ENCODE peak calls at places on chromosome 19, in eight cellular contexts. One of them, this sample, is unnamed. For H3K36me3, the result is how much of the 10 kb centered on the place peaks cover.

GRCh38 chr19:50794074-50794777 is 4.0 kb downstream of the ACP4 start:
- DNase-seq in uterus: no peak
- DNase-seq in hepatocyte: peak
- DNase-seq in Panc1: no peak
- DNase-seq in psoas muscle: no peak
- DNase-seq in PC-3: peak
- DNase-seq in stomach: no peak
- DNase-seq in neural progenitor cell: no peak
- DNase-seq in this sample: no peak

GRCh38 chr19:12872941-12873890 is 8.0 kb downstream of the DNASE2 start:
- DNase-seq in uterus: no peak
- DNase-seq in hepatocyte: peak
- DNase-seq in Panc1: no peak
- DNase-seq in psoas muscle: peak
- DNase-seq in PC-3: peak
- DNase-seq in stomach: peak
- DNase-seq in neural progenitor cell: peak
- DNase-seq in this sample: no peak

GRCh38 chr19:50795665-50796073 is 5.5 kb downstream of the ACP4 start:
- DNase-seq in uterus: no peak
- DNase-seq in hepatocyte: no peak
- DNase-seq in Panc1: no peak
- DNase-seq in psoas muscle: no peak
- DNase-seq in PC-3: no peak
- DNase-seq in stomach: no peak
- DNase-seq in neural progenitor cell: no peak
- DNase-seq in this sample: no peak

GRCh38 chr19:47229674-47230121 is 1.3 kb downstream of the BBC3 start:
- DNase-seq in uterus: no peak
- DNase-seq in hepatocyte: peak
- DNase-seq in Panc1: no peak
- DNase-seq in psoas muscle: no peak
- DNase-seq in PC-3: peak
- DNase-seq in stomach: no peak
- DNase-seq in neural progenitor cell: no peak
- DNase-seq in this sample: no peak

GRCh38 chr19:42178791-42179500 is 38.5 kb downstream of the DEDD2 start:
- DNase-seq in uterus: no peak
- DNase-seq in hepatocyte: no peak
- DNase-seq in Panc1: no peak
- DNase-seq in psoas muscle: no peak
- DNase-seq in PC-3: no peak
- DNase-seq in stomach: no peak
- DNase-seq in neural progenitor cell: no peak
- DNase-seq in this sample: no peak

GRCh38 chr19:49862411-49863253 is 4.7 kb downstream of the PNKP start:
- DNase-seq in uterus: peak
- DNase-seq in hepatocyte: no peak
- DNase-seq in Panc1: no peak
- DNase-seq in psoas muscle: peak
- DNase-seq in PC-3: no peak
- DNase-seq in stomach: no peak
- DNase-seq in neural progenitor cell: peak
- DNase-seq in this sample: no peak

GRCh38 chr19:42246143-42246868 is 3.9 kb upstream of the GSK3A start:
- DNase-seq in uterus: peak
- DNase-seq in hepatocyte: peak
- DNase-seq in Panc1: no peak
- DNase-seq in psoas muscle: peak
- DNase-seq in PC-3: peak
- DNase-seq in stomach: peak
- DNase-seq in neural progenitor cell: peak
- DNase-seq in this sample: peak

GRCh38 chr19:6084821-6085220 is 25.5 kb downstream of the RFX2 start:
- DNase-seq in uterus: no peak
- DNase-seq in hepatocyte: no peak
- DNase-seq in Panc1: no peak
- DNase-seq in psoas muscle: no peak
- DNase-seq in PC-3: no peak
- DNase-seq in stomach: no peak
- DNase-seq in neural progenitor cell: no peak
- DNase-seq in this sample: no peak

GRCh38 chr19:29329460-29330134 is 116.6 kb upstream of the UQCRFS1 start:
- DNase-seq in uterus: no peak
- DNase-seq in hepatocyte: peak
- DNase-seq in Panc1: no peak
- DNase-seq in psoas muscle: no peak
- DNase-seq in PC-3: peak
- DNase-seq in stomach: no peak
- DNase-seq in neural progenitor cell: peak
- DNase-seq in this sample: no peak

GRCh38 chr19:3665681-3666544 is 34.4 kb downstream of the PIP5K1C start:
- DNase-seq in uterus: peak
- DNase-seq in hepatocyte: peak
- DNase-seq in Panc1: peak
- DNase-seq in psoas muscle: peak
- DNase-seq in PC-3: peak
- DNase-seq in stomach: peak
- DNase-seq in neural progenitor cell: peak
- DNase-seq in this sample: peak

GRCh38 chr19:49453757-49454248 is 778 bp downstream of the ALDH16A1 start:
- DNase-seq in uterus: no peak
- DNase-seq in hepatocyte: no peak
- DNase-seq in Panc1: no peak
- DNase-seq in psoas muscle: no peak
- DNase-seq in PC-3: no peak
- DNase-seq in stomach: no peak
- DNase-seq in neural progenitor cell: no peak
- DNase-seq in this sample: no peak

GRCh38 chr19:51009061-51009891 is 7.9 kb upstream of the KLK8 start:
- DNase-seq in uterus: no peak
- DNase-seq in hepatocyte: no peak
- DNase-seq in Panc1: no peak
- DNase-seq in psoas muscle: no peak
- DNase-seq in PC-3: no peak
- DNase-seq in stomach: no peak
- DNase-seq in neural progenitor cell: no peak
- DNase-seq in this sample: no peak

GRCh38 chr19:57803265-57803593 is 11.5 kb downstream of the ZNF552 start:
- DNase-seq in uterus: no peak
- DNase-seq in hepatocyte: no peak
- DNase-seq in Panc1: no peak
- DNase-seq in psoas muscle: no peak
- DNase-seq in PC-3: no peak
- DNase-seq in stomach: no peak
- DNase-seq in neural progenitor cell: no peak
- DNase-seq in this sample: no peak

GRCh38 chr19:15399635-15400034 is 19.2 kb downstream of the AKAP8L start:
- DNase-seq in uterus: no peak
- DNase-seq in hepatocyte: no peak
- DNase-seq in Panc1: no peak
- DNase-seq in psoas muscle: no peak
- DNase-seq in PC-3: no peak
- DNase-seq in stomach: no peak
- DNase-seq in neural progenitor cell: no peak
- DNase-seq in this sample: no peak

GRCh38 chr19:33477781-33478180 is 43.8 kb downstream of the PEPD start:
- DNase-seq in uterus: no peak
- DNase-seq in hepatocyte: no peak
- DNase-seq in Panc1: no peak
- DNase-seq in psoas muscle: no peak
- DNase-seq in PC-3: peak
- DNase-seq in stomach: no peak
- DNase-seq in neural progenitor cell: no peak
- DNase-seq in this sample: peak

GRCh38 chr19:8610041-8610927 is at the start of gene ADAMTS10:
- DNase-seq in uterus: peak
- DNase-seq in hepatocyte: peak
- DNase-seq in Panc1: no peak
- DNase-seq in psoas muscle: no peak
- DNase-seq in PC-3: no peak
- DNase-seq in stomach: no peak
- DNase-seq in neural progenitor cell: peak
- DNase-seq in this sample: peak

GRCh38 chr19:34044011-34044410 is 128.3 kb upstream of the LSM14A start:
- DNase-seq in uterus: no peak
- DNase-seq in hepatocyte: no peak
- DNase-seq in Panc1: no peak
- DNase-seq in psoas muscle: no peak
- DNase-seq in PC-3: no peak
- DNase-seq in stomach: no peak
- DNase-seq in neural progenitor cell: no peak
- DNase-seq in this sample: no peak

DNA sequence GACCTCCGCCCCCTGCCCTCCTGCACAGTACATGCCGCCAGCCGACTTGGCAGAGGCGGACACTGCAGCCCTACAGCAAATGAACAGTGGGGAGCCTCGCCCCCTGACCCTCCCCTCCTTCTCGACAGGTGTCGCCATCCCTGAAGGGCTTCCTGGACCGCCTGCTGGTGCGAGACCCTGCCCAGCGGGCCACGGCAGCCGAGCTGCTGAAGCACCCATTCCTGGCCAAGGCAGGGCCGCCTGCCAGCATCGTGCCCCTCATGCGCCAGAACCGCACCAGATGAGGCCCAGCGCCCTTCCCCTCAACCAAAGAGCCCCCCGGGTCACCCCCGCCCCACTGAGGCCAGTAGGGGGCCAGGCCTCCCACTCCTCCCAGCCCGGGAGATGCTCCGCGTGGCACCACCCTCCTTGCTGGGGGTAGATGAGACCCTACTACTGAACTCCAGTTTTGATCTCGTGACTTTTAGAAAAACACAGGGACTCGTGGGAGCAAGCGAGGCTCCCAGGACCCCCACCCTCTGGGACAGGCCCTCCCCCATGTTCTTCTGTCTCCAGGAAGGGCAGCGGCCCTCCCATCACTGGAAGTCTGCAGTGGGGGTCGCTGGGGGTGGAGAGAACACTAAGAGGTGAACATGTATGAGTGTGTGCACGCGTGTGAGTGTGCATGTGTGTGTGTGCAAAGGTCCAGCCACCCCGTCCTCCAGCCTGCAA is 18.3 kb upstream of the NCCRP1 start:
- DNase-seq in uterus: no peak
- DNase-seq in hepatocyte: no peak
- DNase-seq in Panc1: no peak
- DNase-seq in psoas muscle: no peak
- DNase-seq in PC-3: no peak
- DNase-seq in stomach: no peak
- DNase-seq in neural progenitor cell: no peak
- DNase-seq in this sample: no peak
- H3K36me3 ChIP-seq in uterus: under half
- H3K36me3 ChIP-seq in hepatocyte: under half
- H3K36me3 ChIP-seq in Panc1: under half
- H3K36me3 ChIP-seq in psoas muscle: under half
- H3K36me3 ChIP-seq in PC-3: under half
- H3K36me3 ChIP-seq in stomach: half or more
- H3K36me3 ChIP-seq in neural progenitor cell: under half
- H3K36me3 ChIP-seq in this sample: half or more

DNA sequence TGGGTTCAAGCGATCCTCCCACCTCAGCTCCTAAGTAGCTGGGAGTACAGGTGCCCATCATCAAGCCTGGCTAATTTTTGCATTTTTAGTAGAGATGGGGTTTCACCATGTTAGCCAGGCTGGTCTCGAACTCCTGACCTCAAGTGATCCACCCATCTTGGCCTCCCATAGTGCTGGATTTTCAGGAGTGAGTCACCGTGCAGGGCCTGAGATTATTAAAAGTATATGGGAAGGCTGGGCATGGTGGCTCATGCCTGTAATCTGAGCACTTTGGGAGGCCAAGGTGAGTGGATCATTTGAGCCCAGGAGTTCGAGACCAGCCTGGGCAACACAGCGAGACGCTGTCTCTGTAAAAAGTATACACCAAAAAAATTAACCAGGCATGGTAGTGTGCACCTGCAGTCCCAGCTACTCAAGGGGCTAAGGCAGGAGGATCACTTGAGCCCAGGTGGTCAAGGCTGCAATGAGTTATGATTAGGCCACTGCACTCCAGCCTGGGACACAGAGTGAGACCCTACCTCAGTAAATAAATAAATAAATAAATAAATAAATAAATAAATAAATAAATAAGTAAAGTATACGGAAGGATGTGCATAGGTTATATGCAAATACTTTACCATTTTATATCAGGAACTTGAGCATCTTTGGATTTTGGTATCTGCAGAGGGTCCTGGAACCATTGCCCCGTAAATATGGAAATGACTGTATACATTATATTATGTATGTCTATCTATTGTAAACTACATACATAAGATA is 854 bp downstream of the IL12RB1 start:
- DNase-seq in uterus: no peak
- DNase-seq in hepatocyte: no peak
- DNase-seq in Panc1: no peak
- DNase-seq in psoas muscle: no peak
- DNase-seq in PC-3: no peak
- DNase-seq in stomach: no peak
- DNase-seq in neural progenitor cell: no peak
- DNase-seq in this sample: no peak
- H3K4me3 ChIP-seq in uterus: no peak
- H3K4me3 ChIP-seq in hepatocyte: no peak
- H3K4me3 ChIP-seq in Panc1: no peak
- H3K4me3 ChIP-seq in psoas muscle: no peak
- H3K4me3 ChIP-seq in PC-3: no peak
- H3K4me3 ChIP-seq in stomach: no peak
- H3K4me3 ChIP-seq in neural progenitor cell: no peak
- H3K4me3 ChIP-seq in this sample: no peak

DNA sequence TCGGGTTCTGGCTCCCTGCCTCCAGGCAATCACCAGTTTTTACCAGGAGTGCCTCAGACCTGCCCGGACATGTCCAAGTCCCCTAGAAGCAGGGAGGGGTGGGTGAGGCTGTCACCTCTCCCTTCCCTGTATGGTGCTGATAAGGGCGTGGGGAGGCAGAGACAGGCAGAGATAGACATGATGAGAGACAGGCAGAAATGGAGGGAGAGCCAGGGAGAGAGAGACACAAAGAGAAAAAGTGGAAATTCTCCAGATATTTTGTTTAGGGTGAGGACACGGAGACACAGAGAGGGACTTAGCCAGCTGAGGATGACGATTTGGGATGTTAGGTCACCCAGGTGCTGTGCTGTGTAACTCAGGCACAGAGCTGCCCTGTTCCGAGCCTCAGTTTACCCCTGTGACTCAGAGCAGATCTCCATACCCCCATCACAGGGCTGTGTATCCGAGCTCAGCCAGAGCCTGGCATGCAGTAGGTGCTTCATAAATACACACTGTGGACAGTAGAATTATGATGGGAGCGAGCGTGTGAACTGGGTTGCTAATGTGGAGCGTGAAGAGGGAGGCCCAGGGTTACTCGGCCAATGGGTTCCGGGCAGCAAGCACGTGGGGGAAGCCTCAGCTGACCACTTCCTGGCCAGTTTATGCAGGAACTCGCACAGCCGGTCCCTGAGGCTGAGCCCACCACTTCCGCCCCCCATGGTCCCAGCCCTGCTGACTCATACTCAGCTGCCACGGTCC is 11.9 kb upstream of the GDF15 start:
- DNase-seq in uterus: peak
- DNase-seq in hepatocyte: peak
- DNase-seq in Panc1: no peak
- DNase-seq in psoas muscle: peak
- DNase-seq in PC-3: peak
- DNase-seq in stomach: peak
- DNase-seq in neural progenitor cell: peak
- DNase-seq in this sample: peak
- H3K36me3 ChIP-seq in uterus: under half
- H3K36me3 ChIP-seq in hepatocyte: under half
- H3K36me3 ChIP-seq in Panc1: under half
- H3K36me3 ChIP-seq in psoas muscle: under half
- H3K36me3 ChIP-seq in PC-3: under half
- H3K36me3 ChIP-seq in stomach: under half
- H3K36me3 ChIP-seq in neural progenitor cell: under half
- H3K36me3 ChIP-seq in this sample: under half

GRCh38 chr19:21045028-21045427 is 24.6 kb downstream of the ZNF430 start:
- DNase-seq in uterus: no peak
- DNase-seq in hepatocyte: no peak
- DNase-seq in Panc1: no peak
- DNase-seq in psoas muscle: no peak
- DNase-seq in PC-3: no peak
- DNase-seq in stomach: no peak
- DNase-seq in neural progenitor cell: no peak
- DNase-seq in this sample: no peak
- H3K4me3 ChIP-seq in uterus: no peak
- H3K4me3 ChIP-seq in hepatocyte: no peak
- H3K4me3 ChIP-seq in Panc1: no peak
- H3K4me3 ChIP-seq in psoas muscle: no peak
- H3K4me3 ChIP-seq in PC-3: no peak
- H3K4me3 ChIP-seq in stomach: no peak
- H3K4me3 ChIP-seq in neural progenitor cell: no peak
- H3K4me3 ChIP-seq in this sample: no peak